ENCODE peak calls at places on chromosomes 13 and 19, in four cellular contexts. M, A, U and O are unnamed samples.

GRCh38 chr19:335486-336066 is 9.0 kb downstream of the MIER2 start:
- DNase-seq in U (no peak), A (no peak), M (no peak), O (no peak)

GRCh38 chr19:14347999-14348889 is 33.0 kb upstream of the ADGRE5 start:
- DNase-seq in M (peak), U (peak), A (peak), O (peak)

GRCh38 chr19:2061936-2062729 is 11.1 kb upstream of the MKNK2 start:
- DNase-seq in M (peak), U (peak), A (no peak), O (peak)

GRCh38 chr19:9306443-9306842 is 3.2 kb downstream of the ZNF699 start:
- DNase-seq in U (no peak), M (no peak), A (no peak), O (no peak)

GRCh38 chr19:7224205-7224833 is 69.9 kb downstream of the INSR start:
- DNase-seq in A (no peak), M (no peak), U (no peak), O (no peak)

GRCh38 chr13:101289764-101290163 is 126.5 kb downstream of the NALCN start:
- DNase-seq in U (no peak), A (no peak), M (peak), O (peak)

GRCh38 chr19:33778089-33778791 is 18.4 kb upstream of the KCTD15 start:
- DNase-seq in M (peak), A (peak), U (peak), O (peak)

GRCh38 chr13:78589206-78589605 is 14.1 kb downstream of the POU4F1 start:
- DNase-seq in U (peak), A (no peak), M (peak), O (peak)

GRCh38 chr13:113879506-113880360 is 15.9 kb upstream of the GAS6 start:
- DNase-seq in M (no peak), A (no peak), U (no peak), O (no peak)

GRCh38 chr19:49689133-49690072 is at the start of gene ADM5:
- DNase-seq in U (no peak), A (peak), M (peak), O (peak)

GRCh38 chr19:47020992-47021496 is 1.4 kb downstream of the NPAS1 start:
- DNase-seq in U (peak), M (peak), A (no peak), O (peak)

GRCh38 chr13:27824121-27824520 is 31.8 kb downstream of the GSX1 start:
- DNase-seq in M (no peak), U (no peak), A (no peak), O (no peak)

GRCh38 chr13:95716231-95716630 is 39.3 kb downstream of the DNAJC3 start:
- DNase-seq in U (no peak), M (peak), A (no peak), O (no peak)

GRCh38 chr19:39970424-39970673 is 616 bp upstream of the PSMC4 start:
- DNase-seq in U (no peak), M (no peak), A (no peak), O (no peak)

GRCh38 chr19:41323023-41323422 is 13.1 kb downstream of the CCDC97 start:
- DNase-seq in U (no peak), A (no peak), M (no peak), O (no peak)

GRCh38 chr19:10093295-10094186 is 7.4 kb downstream of the SHFL start:
- DNase-seq in A (no peak), U (peak), M (no peak), O (no peak)

GRCh38 chr19:35946203-35946602 is 10.0 kb downstream of the LRFN3 start:
- DNase-seq in U (no peak), M (no peak), A (no peak), O (no peak)

GRCh38 chr19:10872551-10873107 is 1.3 kb downstream of the CARM1 start:
- DNase-seq in M (no peak), U (no peak), A (no peak), O (peak)

GRCh38 chr13:28171266-28171665 is 32.9 kb downstream of the PAN3 start:
- DNase-seq in A (no peak), U (no peak), M (no peak), O (no peak)

GRCh38 chr19:51359294-51359693 is 6.9 kb downstream of the ETFB start:
- DNase-seq in A (no peak), U (no peak), M (no peak), O (no peak)

GRCh38 chr19:14118165-14119051 is 846 bp upstream of the PRKACA start:
- DNase-seq in A (peak), U (peak), M (peak), O (peak)

GRCh38 chr19:367963-368623 is 23.5 kb upstream of the MIER2 start:
- DNase-seq in M (no peak), A (no peak), U (no peak), O (no peak)

GRCh38 chr13:34172048-34172447 is 354.1 kb downstream of the RFC3 start:
- DNase-seq in A (no peak), U (no peak), M (no peak), O (no peak)

GRCh38 chr19:29953352-29954247 is 11.6 kb downstream of the URI1 start:
- DNase-seq in M (no peak), A (no peak), U (no peak), O (no peak)

GRCh38 chr13:52848455-52849190 is at the start of gene PCDH8:
- DNase-seq in M (peak), A (no peak), U (no peak), O (no peak)

GRCh38 chr13:75061909-75062308 is 420.1 kb downstream of the TBC1D4 start:
- DNase-seq in M (no peak), A (no peak), U (no peak), O (no peak)

GRCh38 chr19:33841685-33842084 is 45.0 kb downstream of the KCTD15 start:
- DNase-seq in U (no peak), M (no peak), A (no peak), O (no peak)

GRCh38 chr13:29359181-29359580 is 236.3 kb downstream of the SLC7A1 start:
- DNase-seq in U (no peak), A (no peak), M (no peak), O (no peak)

GRCh38 chr13:109684084-109684835 is 102.1 kb downstream of the IRS2 start:
- DNase-seq in U (no peak), M (no peak), A (no peak), O (no peak)

GRCh38 chr19:15419413-15420025 is 731 bp upstream of the AKAP8L start:
- DNase-seq in A (no peak), M (no peak), U (peak), O (no peak)
- TF ChIP-seq CTCF in A (no peak), M (no peak), U (no peak), O (no peak)

DNA sequence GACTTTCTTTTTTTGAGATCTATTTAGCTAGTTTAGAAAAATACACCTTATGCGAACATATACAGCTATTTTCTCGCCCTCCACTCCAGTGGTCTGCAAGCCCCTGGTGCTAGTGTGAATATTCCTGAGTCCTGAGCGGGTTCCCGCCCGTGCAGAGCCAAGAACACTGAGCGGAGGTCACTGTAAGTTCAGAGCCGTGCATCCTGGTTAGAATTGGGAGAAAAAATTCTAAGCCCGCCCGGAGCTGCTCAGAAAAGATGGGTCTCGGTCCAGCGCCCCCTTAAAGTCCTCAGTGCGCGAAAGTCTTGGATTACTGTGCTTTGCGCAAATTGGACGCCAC is 117.7 kb downstream of the KCNRG start:
- DNase-seq in A (no peak), U (no peak), M (peak), O (no peak)
- H3K4me3 ChIP-seq in A (no peak), U (no peak), M (peak), O (no peak)

GRCh38 chr19:17391371-17392151 is 2.4 kb downstream of the CCDC194 start:
- DNase-seq in U (no peak), A (no peak), M (peak), O (peak)
- TF ChIP-seq CTCF in U (no peak), A (no peak), M (no peak), O (no peak)

DNA sequence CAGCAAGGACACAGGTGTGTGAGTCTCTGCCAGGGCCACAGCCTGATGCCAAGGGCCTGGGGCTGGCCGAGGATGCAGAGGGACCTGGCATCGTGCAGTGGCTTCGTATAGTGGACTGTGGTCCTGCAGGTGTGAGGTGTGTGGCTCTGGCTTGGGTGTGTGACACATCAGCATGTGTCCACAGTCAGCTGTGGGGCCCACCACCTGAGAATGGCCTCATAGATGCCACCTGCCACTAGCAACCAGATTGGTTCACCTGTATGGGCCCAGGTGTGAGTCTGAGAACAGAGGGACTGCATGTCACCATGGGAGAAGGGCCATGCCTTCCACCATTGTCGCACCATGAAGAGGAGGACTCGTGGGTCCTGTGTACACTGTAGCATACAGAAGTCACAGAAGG is 2.4 kb downstream of the PPP1R14A start:
- DNase-seq in A (no peak), M (no peak), U (no peak), O (no peak)
- H3K4me3 ChIP-seq in A (no peak), M (no peak), U (no peak), O (no peak)

GRCh38 chr13:51832471-51833152 is 12.4 kb downstream of the TMEM272 start:
- DNase-seq in U (no peak), A (peak), M (peak), O (peak)
- TF ChIP-seq CTCF in U (peak), A (peak), M (peak), O (peak)

GRCh38 chr19:6067975-6068374 is 42.3 kb downstream of the RFX2 start:
- DNase-seq in M (no peak), U (no peak), A (no peak), O (no peak)

GRCh38 chr19:6065685-6066365 is 44.5 kb downstream of the RFX2 start:
- DNase-seq in U (peak), M (no peak), A (peak), O (no peak)

GRCh38 chr19:6068711-6069110 is 41.6 kb downstream of the RFX2 start:
- DNase-seq in U (no peak), M (no peak), A (no peak), O (no peak)

GRCh38 chr19:6064703-6065073 is 45.6 kb downstream of the RFX2 start:
- DNase-seq in A (no peak), M (no peak), U (no peak), O (no peak)

DNA sequence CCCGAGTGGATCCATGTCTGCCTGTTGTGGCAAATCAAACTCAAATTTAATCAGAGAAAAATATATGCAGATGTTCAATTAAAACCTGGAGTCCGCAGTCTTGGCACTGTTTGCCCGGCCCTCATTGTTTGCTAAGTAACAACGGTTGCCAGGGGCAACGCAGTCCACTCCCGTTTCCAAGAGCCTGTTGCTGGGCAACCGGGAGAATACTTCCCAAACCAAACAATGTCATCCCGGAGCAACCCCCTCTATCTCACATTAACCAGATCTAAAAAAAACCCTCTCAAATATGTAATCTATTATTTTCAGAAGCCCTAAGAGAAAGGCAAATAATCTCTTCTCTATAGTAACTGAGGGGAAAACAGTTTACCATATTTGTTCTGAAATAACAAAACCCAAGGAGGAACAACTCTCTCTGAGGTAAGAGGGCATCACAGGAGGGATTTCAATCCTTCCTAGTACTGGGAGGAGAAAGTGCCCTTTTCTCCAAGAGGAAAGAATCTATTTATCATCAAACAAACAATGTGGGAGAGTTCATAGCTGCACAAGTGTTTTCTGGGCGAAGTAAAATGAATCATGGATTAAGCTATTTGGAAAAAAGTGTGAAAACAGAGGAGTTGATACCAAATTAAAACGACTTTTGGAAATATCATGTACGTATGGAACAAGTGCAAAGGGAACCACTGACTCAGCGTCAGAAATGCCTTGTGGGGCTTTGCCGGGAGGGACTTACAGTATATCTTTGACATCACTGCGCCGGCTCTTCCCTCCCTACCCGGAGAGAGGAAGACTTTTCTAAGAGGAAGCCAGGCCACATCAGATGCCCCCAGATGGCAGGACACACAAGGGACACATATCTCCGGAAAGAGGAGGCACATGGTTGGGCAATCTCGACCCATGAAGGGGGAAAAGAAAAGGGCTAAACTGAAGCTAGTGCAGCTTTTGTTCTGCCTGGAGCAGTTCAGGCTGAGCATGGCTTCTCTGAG is 43.3 kb downstream of the RFX2 start:
- DNase-seq in M (peak), U (peak), A (peak), O (no peak)
- H3K4me3 ChIP-seq in M (no peak), U (no peak), A (no peak), O (no peak)